ENCODE peak calls at places on chromosomes 5 and 9, in six cellular contexts. A, N, Y, H, S and C are unnamed samples.

GRCh38 chr9:27528886-27529315 is 713 bp downstream of the MOB3B start:
- DNase-seq in A (no peak), N (peak), Y (peak), H (peak), S (peak), C (peak)

GRCh38 chr9:4303002-4303401 is 3.1 kb upstream of the GLIS3 start:
- DNase-seq in A (no peak), N (no peak), Y (no peak), H (no peak), S (no peak), C (no peak)

GRCh38 chr9:99259231-99259918 is 37.3 kb downstream of the SEC61B start:
- DNase-seq in A (no peak), N (peak), Y (no peak), H (peak), S (peak), C (peak)

GRCh38 chr5:19880859-19881436 is 107.1 kb downstream of the CDH18 start:
- DNase-seq in A (peak), N (no peak), Y (no peak), H (no peak), S (no peak), C (no peak)

GRCh38 chr9:81369136-81369535 is 320.2 kb downstream of the TLE1 start:
- DNase-seq in A (no peak), N (no peak), Y (no peak), H (no peak), S (no peak), C (no peak)

GRCh38 chr9:21677387-21677786 is 125.0 kb upstream of the MTAP start:
- DNase-seq in A (no peak), N (no peak), Y (no peak), H (no peak), S (no peak), C (no peak)

GRCh38 chr9:90343360-90343759 is 299.3 kb downstream of the DIRAS2 start:
- DNase-seq in A (no peak), N (no peak), Y (no peak), H (no peak), S (no peak), C (no peak)

GRCh38 chr5:120823316-120823715 is 359.2 kb downstream of the PRR16 start:
- DNase-seq in A (no peak), N (no peak), Y (no peak), H (no peak), S (no peak), C (no peak)

GRCh38 chr5:52024363-52024762 is 641.1 kb downstream of the ISL1 start:
- DNase-seq in A (no peak), N (no peak), Y (no peak), H (no peak), S (no peak), C (no peak)

GRCh38 chr5:87359106-87359505 is 53.6 kb downstream of the CCNH start:
- DNase-seq in A (no peak), N (no peak), Y (no peak), H (no peak), S (no peak), C (no peak)

GRCh38 chr5:64637144-64637543 is 53.2 kb upstream of the SHISAL2B start:
- DNase-seq in A (no peak), N (no peak), Y (no peak), H (no peak), S (no peak), C (no peak)

GRCh38 chr5:179668404-179668803 is 12.4 kb downstream of the CBY3 start:
- DNase-seq in A (no peak), N (no peak), Y (peak), H (no peak), S (peak), C (no peak)

GRCh38 chr9:71614409-71614808 is 153.9 kb downstream of the CEMIP2 start:
- DNase-seq in A (no peak), N (no peak), Y (no peak), H (no peak), S (no peak), C (no peak)

GRCh38 chr9:95452176-95452575 is 64.6 kb downstream of the PTCH1 start:
- DNase-seq in A (no peak), N (no peak), Y (no peak), H (no peak), S (no peak), C (no peak)

GRCh38 chr9:86202338-86202882 is 57.0 kb downstream of the C9orf153 start:
- DNase-seq in A (peak), N (no peak), Y (no peak), H (no peak), S (peak), C (no peak)

GRCh38 chr9:89522261-89522978 is 24.5 kb upstream of the SEMA4D start:
- DNase-seq in A (no peak), N (peak), Y (peak), H (no peak), S (no peak), C (no peak)

GRCh38 chr5:84249918-84250635 is 134.6 kb downstream of the EDIL3 start:
- DNase-seq in A (no peak), N (no peak), Y (no peak), H (no peak), S (no peak), C (no peak)

GRCh38 chr5:38124321-38124720 is 134.0 kb upstream of the EGFLAM start:
- DNase-seq in A (no peak), N (no peak), Y (no peak), H (no peak), S (no peak), C (no peak)

GRCh38 chr5:15425802-15426201 is 74.2 kb upstream of the FBXL7 start:
- DNase-seq in A (no peak), N (no peak), Y (no peak), H (no peak), S (no peak), C (no peak)

GRCh38 chr5:14449052-14449661 is 132.4 kb upstream of the OTULINL start:
- DNase-seq in A (no peak), N (no peak), Y (no peak), H (no peak), S (no peak), C (no peak)

GRCh38 chr5:153565822-153566221 is 75.4 kb downstream of the GRIA1 start:
- DNase-seq in A (no peak), N (no peak), Y (no peak), H (no peak), S (no peak), C (no peak)

GRCh38 chr5:95761771-95762680 is 30.9 kb downstream of the RHOBTB3 start:
- DNase-seq in A (no peak), N (no peak), Y (no peak), H (no peak), S (no peak), C (no peak)

GRCh38 chr9:137441289-137441934 is at the start of gene ENTPD8:
- DNase-seq in A (peak), N (peak), Y (no peak), H (peak), S (peak), C (peak)

GRCh38 chr5:97098864-97099454 is 43.5 kb downstream of the LIX1 start:
- DNase-seq in A (no peak), N (no peak), Y (no peak), H (no peak), S (no peak), C (no peak)

GRCh38 chr5:136192526-136193395 is at the start of gene SMIM32:
- DNase-seq in A (peak), N (peak), Y (no peak), H (no peak), S (peak), C (no peak)

GRCh38 chr5:127647361-127647958 is 1.4 kb upstream of the CTXN3 start:
- DNase-seq in A (no peak), N (no peak), Y (no peak), H (no peak), S (no peak), C (no peak)

GRCh38 chr5:1105350-1106265 is 6.3 kb downstream of the SLC12A7 start:
- DNase-seq in A (no peak), N (peak), Y (peak), H (no peak), S (no peak), C (no peak)

GRCh38 chr5:172411423-172412111 is 42.8 kb downstream of the SH3PXD2B start:
- DNase-seq in A (no peak), N (no peak), Y (no peak), H (no peak), S (no peak), C (no peak)

GRCh38 chr5:65776707-65777141 is 54.7 kb downstream of the NLN start:
- DNase-seq in A (no peak), N (no peak), Y (no peak), H (no peak), S (no peak), C (no peak)

GRCh38 chr5:140041099-140041491 is 2.0 kb downstream of the NRG2 start:
- DNase-seq in A (no peak), N (no peak), Y (no peak), H (no peak), S (no peak), C (no peak)